ENCODE peak calls at places on chromosomes 5 and 9, in four cellular contexts. C is fibroblast of the conjunctiva, O is hepatic stellate cell, A is B cell. I is an unnamed sample.

GRCh38 chr5:160342413-160342941 is 27.9 kb downstream of the C1QTNF2 start:
- DNase-seq in C (no peak), O (no peak), A (no peak), I (no peak)

GRCh38 chr5:61728287-61728686 is 396.2 kb downstream of the ZSWIM6 start:
- DNase-seq in C (no peak), O (no peak), A (no peak), I (no peak)

GRCh38 chr9:97462914-97463313 is 38.6 kb upstream of the TMOD1 start:
- DNase-seq in C (no peak), O (no peak), A (no peak), I (no peak)

GRCh38 chr5:11062379-11062778 is 301.3 kb upstream of the DAP start:
- DNase-seq in C (no peak), O (no peak), A (no peak), I (no peak)

GRCh38 chr5:32027717-32028321 is 146.3 kb downstream of the GOLPH3 start:
- DNase-seq in C (peak; percentile 99), O (peak; percentile 71), A (no peak), I (no peak)

GRCh38 chr9:92247296-92247695 is 46.2 kb downstream of the IARS1 start:
- DNase-seq in C (peak; percentile 48), O (no peak), A (no peak), I (no peak)

GRCh38 chr5:53022889-53023511 is 33.8 kb downstream of the ITGA2 start:
- DNase-seq in C (no peak), O (no peak), A (no peak), I (no peak)

GRCh38 chr9:87894998-87895625 is 12.4 kb downstream of the SPATA31E1 start:
- DNase-seq in C (no peak), O (no peak), A (no peak), I (no peak)

GRCh38 chr9:136225366-136225747 is 20.3 kb downstream of the QSOX2 start:
- DNase-seq in C (no peak), O (no peak), A (peak; percentile 87), I (peak; percentile 59)

GRCh38 chr5:122151640-122152039 is 22.3 kb downstream of the ZNF474 start:
- DNase-seq in C (no peak), O (no peak), A (no peak), I (no peak)

I was measured in GM10248.